ENCODE peak calls at places on chromosomes 1 and 21, in six cellular contexts. Z is heart right ventricle, S is dorsolateral prefrontal cortex, W is fibroblast of lung, E is A673, D is astrocyte. A is an unnamed sample.

GRCh38 chr1:153842006-153842471 is 66.8 kb downstream of the SLC27A3 start:
- DNase-seq in Z (no peak), S (no peak), W (peak), E (no peak), D (peak), A (no peak)

GRCh38 chr1:10564063-10564462 is 89.3 kb downstream of the PEX14 start:
- DNase-seq in Z (no peak), S (no peak), W (no peak), E (no peak), D (no peak), A (no peak)

GRCh38 chr1:174874337-174875053 is 125.3 kb upstream of the CACYBP start:
- DNase-seq in Z (no peak), S (no peak), W (no peak), E (no peak), D (no peak), A (peak)

GRCh38 chr1:3213730-3214129 is 144.7 kb downstream of the PRDM16 start:
- DNase-seq in Z (no peak), S (no peak), W (no peak), E (no peak), D (no peak), A (peak)

GRCh38 chr1:224744521-224744920 is 128.4 kb downstream of the CNIH3 start:
- DNase-seq in Z (no peak), S (no peak), W (no peak), E (no peak), D (no peak), A (no peak)

GRCh38 chr1:248812736-248813425 is 12.8 kb downstream of the SH3BP5L start:
- DNase-seq in Z (no peak), S (no peak), W (no peak), E (no peak), D (no peak), A (no peak)

GRCh38 chr1:234543442-234544093 is 64.6 kb upstream of the TARBP1 start:
- DNase-seq in Z (peak), S (no peak), W (no peak), E (no peak), D (no peak), A (no peak)

GRCh38 chr1:228109962-228110488 is 926 bp upstream of the MRPL55 start:
- DNase-seq in Z (no peak), S (no peak), W (peak), E (no peak), D (peak), A (peak)

GRCh38 chr1:228742535-228742934 is 7.3 kb downstream of the RHOU start:
- DNase-seq in Z (no peak), S (no peak), W (no peak), E (no peak), D (no peak), A (no peak)

GRCh38 chr1:9539829-9540550 is 725 bp downstream of the SLC25A33 start:
- DNase-seq in Z (peak), S (peak), W (peak), E (peak), D (peak), A (peak)

GRCh38 chr1:172835834-172836233 is 176.9 kb downstream of the FASLG start:
- DNase-seq in Z (no peak), S (no peak), W (no peak), E (no peak), D (no peak), A (no peak)

GRCh38 chr1:37484325-37485051 is 10.1 kb downstream of the ZC3H12A start:
- DNase-seq in Z (no peak), S (no peak), W (no peak), E (no peak), D (no peak), A (peak)

GRCh38 chr1:153032677-153033308 is 1.8 kb downstream of the SPRR1B start:
- DNase-seq in Z (no peak), S (peak), W (peak), E (peak), D (peak), A (peak)

GRCh38 chr1:10733967-10734366 is 62.5 kb downstream of the CASZ1 start:
- DNase-seq in Z (no peak), S (no peak), W (no peak), E (no peak), D (no peak), A (peak)

GRCh38 chr1:209583408-209583807 is at the start of gene CAMK1G:
- DNase-seq in Z (no peak), S (no peak), W (peak), E (peak), D (peak), A (no peak)

GRCh38 chr1:182196897-182197546 is 135.5 kb upstream of the ZNF648 start:
- DNase-seq in Z (peak), S (no peak), W (no peak), E (no peak), D (no peak), A (peak)

GRCh38 chr1:9881838-9882249 is 28.2 kb downstream of the CTNNBIP1 start:
- DNase-seq in Z (no peak), S (no peak), W (peak), E (peak), D (peak), A (no peak)

GRCh38 chr1:236356141-236356540 is 37.9 kb upstream of the EDARADD start:
- DNase-seq in Z (no peak), S (no peak), W (no peak), E (no peak), D (no peak), A (no peak)

GRCh38 chr21:35512321-35512720 is 463.2 kb upstream of the RUNX1 start:
- DNase-seq in Z (no peak), S (no peak), W (no peak), E (no peak), D (no peak), A (no peak)

GRCh38 chr21:35510294-35510693 is 461.2 kb upstream of the RUNX1 start:
- DNase-seq in Z (no peak), S (no peak), W (no peak), E (no peak), D (no peak), A (no peak)

GRCh38 chr21:35509004-35509704 is 460.1 kb upstream of the RUNX1 start:
- DNase-seq in Z (peak), S (no peak), W (no peak), E (no peak), D (no peak), A (peak)

GRCh38 chr21:35508389-35508888 is 459.3 kb upstream of the RUNX1 start:
- DNase-seq in Z (peak), S (peak), W (peak), E (no peak), D (peak), A (peak)

GRCh38 chr21:35511298-35512162 is 462.4 kb upstream of the RUNX1 start:
- DNase-seq in Z (no peak), S (no peak), W (peak), E (no peak), D (peak), A (no peak)
- H3K27ac ChIP-seq in Z (no peak), S (no peak), W (no peak), E (no peak), D (peak), A (no peak)

DNA sequence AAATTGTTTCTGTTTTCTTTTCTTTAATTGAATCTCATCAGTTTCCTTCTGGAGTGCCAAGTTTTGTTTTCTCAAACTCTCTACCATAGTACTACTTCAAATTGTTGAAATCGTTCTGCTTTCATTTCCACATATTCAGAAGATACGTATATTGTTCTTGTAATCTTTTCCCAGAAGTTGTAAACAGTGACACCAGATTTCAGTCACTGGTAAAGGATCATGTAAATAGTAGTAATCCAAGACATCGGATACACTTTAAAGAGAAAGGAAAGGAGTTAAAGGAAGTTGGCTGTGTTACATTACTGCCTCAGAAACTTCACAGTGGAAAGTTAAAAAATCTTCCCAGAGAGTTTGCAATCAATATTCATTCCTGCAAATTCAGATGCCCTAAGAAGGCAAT is 67.5 kb downstream of the RGL1 start:
- DNase-seq in Z (no peak), S (no peak), W (no peak), E (no peak), D (no peak), A (no peak)
- H3K4me3 ChIP-seq in Z (no peak), S (peak), W (peak), E (peak), D (no peak), A (no peak)

DNA sequence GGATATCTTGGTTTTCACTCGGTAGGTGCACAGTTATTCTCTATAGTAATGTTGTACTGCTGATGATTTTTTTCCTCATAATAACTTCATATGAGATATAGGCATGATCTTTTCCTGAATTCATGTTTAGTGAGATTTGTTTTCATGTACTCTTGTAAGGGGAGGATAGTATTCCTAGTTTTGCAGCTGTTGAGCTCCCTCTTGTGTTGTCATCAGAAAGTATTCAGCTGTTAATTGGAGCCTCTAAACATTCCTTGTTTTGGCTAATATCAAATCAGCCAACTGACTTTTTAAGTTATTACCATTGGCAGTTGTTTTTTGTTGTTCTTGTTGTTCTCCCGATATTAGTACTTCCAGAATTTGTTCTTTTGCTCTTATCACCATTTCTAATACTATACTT is 24.4 kb downstream of the OR10R2 start:
- DNase-seq in Z (no peak), S (no peak), W (no peak), E (peak), D (no peak), A (no peak)
- TF ChIP-seq CTCF in Z (no peak), S (peak), W (no peak), E (peak), D (no peak), A (no peak)

GRCh38 chr1:8083739-8084484 is 57.8 kb upstream of the ERRFI1 start:
- DNase-seq in Z (peak), S (no peak), W (peak), E (no peak), D (peak), A (no peak)
- H3K27ac ChIP-seq in Z (peak), S (no peak), W (peak), E (no peak), D (peak), A (peak)

GRCh38 chr1:26602378-26602959 is 72.9 kb downstream of the RPS6KA1 start:
- DNase-seq in Z (peak), S (no peak), W (peak), E (peak), D (peak), A (peak)
- H3K4me3 ChIP-seq in Z (no peak), S (no peak), W (no peak), E (no peak), D (no peak), A (no peak)

DNA sequence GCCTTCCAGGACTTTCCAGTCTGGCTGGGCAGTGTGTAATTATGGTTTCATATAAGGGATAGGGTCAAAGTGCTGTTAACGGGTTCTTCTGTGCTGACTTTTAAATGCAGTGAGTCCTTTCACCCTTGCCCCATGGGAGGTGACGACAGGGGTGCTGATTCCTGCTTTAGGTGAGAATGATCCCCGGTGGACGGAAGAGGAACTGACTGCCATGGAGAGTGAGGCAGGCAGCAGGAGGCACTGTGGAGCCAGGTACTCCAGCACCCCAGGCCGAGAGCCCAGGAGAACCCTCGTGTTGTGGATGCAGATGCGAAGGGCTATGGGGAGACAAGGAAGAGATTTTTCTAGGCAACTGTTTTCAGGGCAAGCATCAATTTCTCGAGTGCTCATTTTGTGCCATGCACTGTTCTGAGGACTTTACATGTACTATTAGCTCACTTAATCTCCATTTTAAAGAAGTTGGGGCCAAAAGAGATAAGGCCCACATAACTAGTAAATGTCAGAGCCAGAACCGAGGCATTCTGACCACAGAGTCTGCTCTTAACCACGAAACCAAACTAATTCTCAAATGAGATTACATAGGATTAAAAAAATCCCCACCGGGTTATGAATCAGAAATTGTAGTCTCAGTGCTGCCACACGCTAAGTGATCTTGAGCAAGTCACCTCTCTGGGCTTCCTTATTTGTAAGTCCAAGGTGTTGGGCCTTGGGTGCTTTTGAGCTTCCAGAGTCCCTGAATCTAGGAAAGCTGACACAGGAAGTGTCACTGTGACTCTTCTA is 28.2 kb downstream of the STPG1 start:
- DNase-seq in Z (no peak), S (no peak), W (peak), E (peak), D (peak), A (no peak)
- TF ChIP-seq CTCF in Z (no peak), S (no peak), W (peak), E (peak), D (peak), A (no peak)

GRCh38 chr1:12231276-12231595 is 1.4 kb downstream of the VPS13D start:
- DNase-seq in Z (no peak), S (no peak), W (peak), E (no peak), D (no peak), A (no peak)

GRCh38 chr1:12230549-12231275 is 882 bp downstream of the VPS13D start:
- DNase-seq in Z (peak), S (no peak), W (peak), E (no peak), D (no peak), A (peak)

GRCh38 chr1:12229386-12229834 is 420 bp upstream of the VPS13D start:
- DNase-seq in Z (no peak), S (no peak), W (no peak), E (no peak), D (no peak), A (no peak)

GRCh38 chr1:12229835-12230548 is at the start of gene VPS13D:
- DNase-seq in Z (peak), S (peak), W (peak), E (peak), D (peak), A (peak)

GRCh38 chr1:12232221-12232620 is 2.4 kb downstream of the VPS13D start:
- DNase-seq in Z (peak), S (no peak), W (no peak), E (no peak), D (no peak), A (no peak)
- H3K27ac ChIP-seq in Z (no peak), S (no peak), W (no peak), E (no peak), D (no peak), A (no peak)

GRCh38 chr1:160207118-160207650 is 2.0 kb downstream of the PEA15 start:
- DNase-seq in Z (no peak), S (no peak), W (no peak), E (no peak), D (no peak), A (no peak)
- H3K4me3 ChIP-seq in Z (no peak), S (peak), W (peak), E (no peak), D (peak), A (no peak)

GRCh38 chr21:44354775-44355771 is 1.7 kb downstream of the TRPM2 start:
- DNase-seq in Z (no peak), S (no peak), W (no peak), E (no peak), D (no peak), A (no peak)
- TF ChIP-seq CTCF in Z (no peak), S (no peak), W (no peak), E (no peak), D (no peak), A (no peak)